ENCODE peak calls at places on chromosomes 4 and X, in eight cellular contexts. G is sigmoid colon; Z is cardiac muscle cell; T is mammary epithelial cell; J is adrenal gland; I is ovary; E is uterus; H is CD4-positive, alpha-beta T cell. V is an unnamed sample.

GRCh38 chrX:13649823-13650222 is 3.1 kb upstream of the TCEANC start:
- DNase-seq in G (no peak), Z (no peak), T (no peak), J (no peak), I (no peak), E (no peak), H (no peak), V (no peak)

GRCh38 chr4:38565271-38566199 is 98.5 kb upstream of the KLF3 start:
- DNase-seq in G (peak; percentile 65), Z (peak; percentile 58), T (peak; percentile 87), J (no peak), I (no peak), E (no peak), H (no peak), V (no peak)

GRCh38 chrX:125004799-125005198 is 314.9 kb upstream of the TEX13C start:
- DNase-seq in G (no peak), Z (no peak), T (no peak), J (no peak), I (no peak), E (no peak), H (no peak), V (no peak)

GRCh38 chrX:369563-370101 is 17.1 kb downstream of the PPP2R3B start:
- DNase-seq in G (no peak), Z (no peak), T (no peak), J (no peak), I (no peak), E (no peak), H (no peak), V (no peak)

GRCh38 chr4:5940470-5941203 is 47.8 kb upstream of the CRMP1 start:
- DNase-seq in G (peak; percentile 9), Z (peak; percentile 41), T (no peak), J (no peak), I (no peak), E (no peak), H (no peak), V (no peak)

GRCh38 chrX:44596277-44596676 is 53.6 kb upstream of the FUNDC1 start:
- DNase-seq in G (no peak), Z (no peak), T (no peak), J (no peak), I (no peak), E (no peak), H (no peak), V (no peak)

GRCh38 chr4:38030023-38030422 is 69.8 kb downstream of the PTTG2 start:
- DNase-seq in G (no peak), Z (no peak), T (peak; percentile 10), J (no peak), I (no peak), E (no peak), H (no peak), V (no peak)

GRCh38 chrX:148914783-148915182 is 414.4 kb downstream of the AFF2 start:
- DNase-seq in G (no peak), Z (no peak), T (no peak), J (no peak), I (no peak), E (no peak), H (no peak), V (no peak)

GRCh38 chr4:1240721-1241465 is 8.0 kb downstream of the CTBP1 start:
- DNase-seq in G (peak; percentile 49), Z (no peak), T (no peak), J (no peak), I (no peak), E (peak; percentile 12), H (no peak), V (no peak)

GRCh38 chr4:86442881-86443280 is 83.0 kb upstream of the MAPK10 start:
- DNase-seq in G (no peak), Z (peak; percentile 26), T (no peak), J (no peak), I (no peak), E (no peak), H (no peak), V (no peak)

GRCh38 chrX:29890004-29890403 is 325.4 kb upstream of the MAGEB2 start:
- DNase-seq in G (no peak), Z (no peak), T (no peak), J (no peak), I (no peak), E (no peak), H (no peak), V (no peak)

GRCh38 chr4:109010534-109010933 is 247.7 kb upstream of the ETNPPL start:
- DNase-seq in G (no peak), Z (no peak), T (no peak), J (no peak), I (no peak), E (no peak), H (no peak), V (no peak)

GRCh38 chrX:13346646-13347045 is 26.8 kb upstream of the ATXN3L start:
- DNase-seq in G (no peak), Z (no peak), T (no peak), J (no peak), I (no peak), E (no peak), H (no peak), V (no peak)

GRCh38 chrX:22351966-22352365 is 79.3 kb downstream of the CBLL2 start:
- DNase-seq in G (no peak), Z (no peak), T (peak; percentile 16), J (no peak), I (no peak), E (no peak), H (no peak), V (no peak)

GRCh38 chrX:17078031-17078730 is 131.7 kb downstream of the REPS2 start:
- DNase-seq in G (no peak), Z (no peak), T (peak; percentile 46), J (peak; percentile 32), I (no peak), E (no peak), H (no peak), V (no peak)

GRCh38 chr4:28211714-28212470 is 1351.3 kb downstream of the STIM2 start:
- DNase-seq in G (no peak), Z (no peak), T (no peak), J (no peak), I (no peak), E (no peak), H (no peak), V (no peak)

GRCh38 chr4:161438096-161438495 is 725.7 kb downstream of the FSTL5 start:
- DNase-seq in G (no peak), Z (no peak), T (no peak), J (no peak), I (no peak), E (no peak), H (no peak), V (no peak)

GRCh38 chrX:73289039-73289438 is 74.4 kb upstream of the NAP1L2 start:
- DNase-seq in G (no peak), Z (no peak), T (no peak), J (no peak), I (no peak), E (no peak), H (no peak), V (no peak)

GRCh38 chr4:126779446-126780166 is 853.2 kb upstream of the INTU start:
- DNase-seq in G (no peak), Z (no peak), T (no peak), J (no peak), I (no peak), E (no peak), H (no peak), V (no peak)

GRCh38 chr4:126779001-126779400 is 853.8 kb upstream of the INTU start:
- DNase-seq in G (no peak), Z (no peak), T (no peak), J (no peak), I (no peak), E (no peak), H (no peak), V (no peak)

GRCh38 chr4:126778348-126778747 is 854.4 kb upstream of the INTU start:
- DNase-seq in G (no peak), Z (peak; percentile 80), T (peak; percentile 60), J (no peak), I (no peak), E (no peak), H (no peak), V (no peak)

GRCh38 chr4:126776361-126776760 is 856.4 kb upstream of the INTU start:
- DNase-seq in G (no peak), Z (peak; percentile 45), T (no peak), J (no peak), I (no peak), E (no peak), H (no peak), V (no peak)

GRCh38 chr4:126777649-126778048 is 855.1 kb upstream of the INTU start:
- DNase-seq in G (no peak), Z (peak; percentile 51), T (peak; percentile 25), J (no peak), I (no peak), E (no peak), H (no peak), V (no peak)
- H3K27ac ChIP-seq in G (no peak overlapping the region), Z (no peak overlapping the region), T (peak overlapping the region; percentile 83), J (no peak overlapping the region), I (no peak overlapping the region), E (no peak overlapping the region), H (no peak overlapping the region), V (no peak overlapping the region)

GRCh38 chr4:121016630-121017029 is 55.7 kb downstream of the NDNF start:
- DNase-seq in G (no peak), Z (no peak), T (no peak), J (no peak), I (no peak), E (no peak), H (no peak), V (no peak)

GRCh38 chr4:121009578-121010338 is 62.6 kb downstream of the NDNF start:
- DNase-seq in G (no peak), Z (no peak), T (no peak), J (no peak), I (no peak), E (no peak), H (no peak), V (no peak)

GRCh38 chr4:121011138-121011537 is 61.2 kb downstream of the NDNF start:
- DNase-seq in G (no peak), Z (no peak), T (no peak), J (no peak), I (no peak), E (no peak), H (no peak), V (no peak)

GRCh38 chr4:121011780-121012340 is 60.5 kb downstream of the NDNF start:
- DNase-seq in G (no peak), Z (no peak), T (no peak), J (no peak), I (no peak), E (no peak), H (no peak), V (no peak)
- H3K27ac ChIP-seq in G (no peak overlapping the region), Z (no peak overlapping the region), T (no peak overlapping the region), J (no peak overlapping the region), I (no peak overlapping the region), E (no peak overlapping the region), H (no peak overlapping the region), V (no peak overlapping the region)

DNA sequence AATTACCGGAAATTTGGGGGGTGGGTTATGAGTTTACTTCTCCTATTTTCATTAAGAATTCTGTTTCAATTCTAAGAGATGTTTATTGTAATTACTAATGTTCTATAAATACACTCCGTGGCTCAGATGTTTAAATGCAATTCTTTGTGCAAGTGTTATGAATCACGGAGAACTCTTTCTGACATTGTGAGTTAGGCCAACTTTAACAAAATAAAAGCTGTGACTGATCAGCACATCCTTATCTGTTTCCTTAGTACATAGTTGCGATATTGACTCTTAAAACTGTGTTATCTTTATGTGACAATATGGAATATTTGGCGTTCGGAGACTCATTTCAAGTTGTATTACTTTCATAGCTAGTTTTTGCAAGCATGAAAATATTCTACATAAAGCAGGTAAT is 902 bp downstream of the KLHL4 start:
- DNase-seq in G (no peak), Z (peak; percentile 16), T (peak; percentile 10), J (no peak), I (no peak), E (no peak), H (no peak), V (no peak)
- H3K27ac ChIP-seq in G (no peak overlapping the region), Z (peak overlapping the region; percentile 91), T (no peak overlapping the region), J (peak overlapping the region; percentile 65), I (no peak overlapping the region), E (peak overlapping the region; percentile 69), H (no peak overlapping the region), V (no peak overlapping the region)

GRCh38 chrX:41148553-41148952 is 63.3 kb downstream of the USP9X start:
- DNase-seq in G (no peak), Z (peak; percentile 56), T (peak; percentile 44), J (no peak), I (no peak), E (no peak), H (no peak), V (no peak)
- H3K27ac ChIP-seq in G (no peak overlapping the region), Z (no peak overlapping the region), T (peak overlapping the region; percentile 55), J (no peak overlapping the region), I (no peak overlapping the region), E (no peak overlapping the region), H (no peak overlapping the region), V (no peak overlapping the region)

V was measured in caudate nucleus.